ENCODE peak calls at places on chromosomes 2 and 18, in seven cellular contexts. R, A, Y, Z, F, O and E are unnamed samples.

GRCh38 chr2:120763516-120763915 is 27.8 kb downstream of the GLI2 start:
- DNase-seq in A (no peak), F (no peak), Z (no peak), R (no peak), O (no peak), Y (no peak), E (no peak)

GRCh38 chr18:34710430-34711386 is 610 bp downstream of the DTNA start:
- DNase-seq in R (no peak), Y (peak; percentile 20), F (no peak), O (no peak), Z (no peak), A (no peak), E (no peak)

GRCh38 chr18:10023853-10024638 is 110.2 kb downstream of the VAPA start:
- DNase-seq in F (no peak), R (no peak), O (no peak), Y (no peak), Z (no peak), A (no peak), E (no peak)

GRCh38 chr2:105517814-105518705 is 119.2 kb upstream of the FHL2 start:
- DNase-seq in A (no peak), R (no peak), F (no peak), O (no peak), Z (no peak), Y (peak; percentile 38), E (no peak)

GRCh38 chr18:49694402-49694801 is 118.9 kb downstream of the ACAA2 start:
- DNase-seq in R (no peak), Y (no peak), F (no peak), A (no peak), Z (no peak), O (no peak), E (no peak)

GRCh38 chr2:215080545-215080944 is 57.9 kb downstream of the ABCA12 start:
- DNase-seq in Y (no peak), Z (no peak), A (no peak), O (no peak), R (no peak), F (no peak), E (no peak)

GRCh38 chr2:75155115-75155514 is 44.2 kb downstream of the TACR1 start:
- DNase-seq in A (no peak), R (no peak), Y (peak; percentile 68), O (no peak), F (no peak), Z (no peak), E (no peak)

GRCh38 chr2:204177977-204178522 is 241.5 kb downstream of the ICOS start:
- DNase-seq in O (peak; percentile 1), A (peak; percentile 18), Z (peak; percentile 19), F (peak; percentile 29), R (peak; percentile 35), Y (no peak), E (peak; percentile 58)

GRCh38 chr2:84971799-84972790 is 1.1 kb downstream of the KCMF1 start:
- DNase-seq in A (peak; percentile 62), O (no peak), Y (peak; percentile 80), R (no peak), Z (no peak), F (no peak), E (peak; percentile 31)

GRCh38 chr2:66434679-66435548 is at the start of gene MEIS1:
- DNase-seq in A (peak; percentile 87), R (peak; percentile 91), F (no peak), Z (no peak), Y (peak; percentile 88), O (no peak), E (peak; percentile 75)

GRCh38 chr2:88540346-88540745 is 86.9 kb downstream of the EIF2AK3 start:
- DNase-seq in O (no peak), R (no peak), A (no peak), Y (no peak), Z (no peak), F (no peak), E (no peak)

GRCh38 chr2:106068415-106068814 is 125.7 kb downstream of the UXS1 start:
- DNase-seq in F (no peak), Y (no peak), O (no peak), Z (no peak), R (no peak), A (no peak), E (no peak)

GRCh38 chr2:130264046-130264445 is 65.8 kb upstream of the TUBA3E start:
- DNase-seq in O (no peak), F (no peak), A (no peak), Z (no peak), R (no peak), Y (no peak), E (no peak)

GRCh38 chr2:148796735-148797512 is 78.1 kb upstream of the KIF5C start:
- DNase-seq in O (no peak), Z (no peak), F (no peak), A (no peak), R (no peak), Y (no peak), E (no peak)

GRCh38 chr2:207505728-207506127 is 24.0 kb upstream of the CREB1 start:
- DNase-seq in R (no peak), Z (no peak), Y (no peak), F (no peak), A (no peak), O (no peak), E (no peak)

GRCh38 chr18:51137051-51137729 is 60.3 kb downstream of the MEX3C start:
- DNase-seq in F (no peak), O (no peak), Y (no peak), Z (no peak), R (no peak), A (no peak), E (no peak)

GRCh38 chr2:85665264-85665937 is 2.6 kb downstream of the SFTPB start:
- DNase-seq in R (no peak), O (no peak), Y (no peak), F (no peak), A (no peak), Z (no peak), E (no peak)

GRCh38 chr2:155427470-155427869 is 729.0 kb downstream of the KCNJ3 start:
- DNase-seq in F (no peak), O (no peak), R (no peak), Z (no peak), Y (no peak), A (no peak), E (no peak)

GRCh38 chr2:201432038-201432437 is 19.2 kb downstream of the TRAK2 start:
- DNase-seq in A (no peak), F (no peak), Y (no peak), R (peak; percentile 32), Z (no peak), O (no peak), E (no peak)

GRCh38 chr2:109611467-109612095 is 2.2 kb downstream of the SEPTIN10 start:
- DNase-seq in F (no peak), R (peak; percentile 35), O (no peak), Z (no peak), Y (no peak), A (no peak), E (peak; percentile 67)

GRCh38 chr2:216716109-216716508 is 20.8 kb upstream of the IGFBP5 start:
- DNase-seq in A (no peak), F (no peak), O (no peak), Y (no peak), R (no peak), Z (no peak), E (no peak)
- TF ChIP-seq JUND in A (no peak), F (no peak), O (no peak), Y (no peak), R (no peak), Z (no peak), E (no peak)

DNA sequence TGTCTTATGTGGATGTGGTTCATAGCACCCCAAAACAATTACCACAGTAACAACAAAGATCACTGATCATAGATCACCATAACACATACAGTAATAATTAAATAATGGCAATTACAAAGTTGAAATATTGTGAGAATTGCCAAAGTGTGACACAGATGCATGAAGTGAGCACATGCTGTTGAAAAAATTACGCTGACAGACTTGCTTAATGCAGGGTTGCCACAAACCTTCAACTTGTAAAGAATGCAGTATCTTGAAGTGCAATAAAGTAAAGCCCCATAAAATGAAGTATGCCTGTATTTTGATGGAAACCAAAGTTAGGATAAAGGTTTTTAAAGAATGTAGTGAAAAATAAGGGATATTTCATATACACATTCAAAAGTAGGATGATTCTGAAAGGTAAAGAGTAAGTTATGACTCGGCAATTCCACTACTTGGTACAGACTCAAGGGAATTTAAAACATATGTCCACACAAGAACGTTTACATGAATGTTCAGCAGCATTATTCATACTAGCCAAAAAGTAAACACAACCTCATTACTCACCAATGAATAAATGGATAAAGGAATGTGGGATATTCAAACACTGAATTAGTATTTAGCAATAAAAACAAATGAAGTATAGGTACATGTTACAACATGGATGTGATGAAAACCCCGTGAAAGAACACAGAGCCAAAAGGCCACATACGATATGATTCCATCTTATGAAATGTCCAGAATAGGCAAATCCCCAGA is 61.6 kb downstream of the SCN9A start:
- DNase-seq in R (peak; percentile 30), Z (no peak), Y (no peak), A (no peak), F (no peak), O (no peak), E (no peak)
- TF ChIP-seq JUND in R (no peak), Z (no peak), Y (no peak), A (no peak), F (no peak), O (no peak), E (no peak)

GRCh38 chr18:25915907-25916306 is 174.5 kb downstream of the SS18 start:
- DNase-seq in A (no peak), F (no peak), Y (no peak), Z (no peak), O (no peak), R (no peak), E (no peak)

GRCh38 chr18:25927830-25928229 is 162.6 kb downstream of the SS18 start:
- DNase-seq in O (no peak), A (no peak), Y (no peak), R (no peak), Z (no peak), F (no peak), E (no peak)

GRCh38 chr18:25923193-25923592 is 167.2 kb downstream of the SS18 start:
- DNase-seq in Z (no peak), A (no peak), O (no peak), R (no peak), F (no peak), Y (no peak), E (no peak)

DNA sequence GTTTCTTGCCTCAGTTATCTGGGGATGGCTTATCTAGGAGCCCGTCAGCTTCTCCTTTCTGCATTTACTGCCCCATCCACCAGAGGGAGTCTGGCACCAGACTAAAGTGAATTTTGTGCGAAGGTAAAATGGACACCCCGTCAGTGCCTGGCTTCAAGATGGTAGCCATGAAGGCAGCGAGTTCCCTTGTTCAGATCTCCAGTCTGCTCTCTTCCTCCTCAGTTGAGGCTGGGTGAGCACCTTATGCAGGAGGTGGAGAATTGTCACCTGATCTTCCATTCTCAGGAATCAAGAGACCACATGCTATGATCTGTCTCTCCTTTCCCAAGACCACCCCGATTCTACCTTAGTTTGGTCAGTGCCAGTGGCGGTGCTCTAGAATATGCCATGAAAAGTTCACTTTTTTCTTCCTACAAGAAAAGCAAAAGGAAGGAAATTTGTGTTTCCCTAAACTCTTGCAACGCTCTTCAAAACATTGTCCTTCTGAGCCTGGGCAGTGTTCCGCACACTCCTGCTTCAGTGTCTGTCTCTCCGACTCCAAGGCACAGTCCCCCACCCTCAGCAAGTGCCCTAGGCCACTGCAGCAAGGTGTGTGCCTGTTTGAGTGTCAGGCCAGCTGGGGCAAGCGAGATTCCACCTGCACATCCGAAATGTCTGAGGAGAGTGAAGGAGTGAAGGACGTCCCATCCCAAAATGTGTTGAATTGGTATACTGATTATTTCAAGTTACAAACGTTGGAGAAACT is 168.6 kb downstream of the SS18 start:
- DNase-seq in A (peak; percentile 83), O (peak; percentile 20), F (peak; percentile 25), R (peak; percentile 31), Y (peak; percentile 20), Z (peak; percentile 57), E (peak; percentile 20)
- TF ChIP-seq JUND in A (peak; percentile 46), O (no peak), F (no peak), R (no peak), Y (no peak), Z (no peak), E (no peak)

GRCh38 chr2:95391641-95392310 is 10.7 kb upstream of the FAHD2A start:
- DNase-seq in F (no peak), Y (no peak), Z (no peak), A (no peak), O (no peak), R (peak; percentile 53), E (no peak)
- TF ChIP-seq JUND in F (no peak), Y (no peak), Z (no peak), A (no peak), O (no peak), R (no peak), E (no peak)